ENCODE peak calls at places on chromosomes 12 and 14, in ten cellular contexts. One of them, this sample, is unnamed.
A peak's percentile ranks its signal among the peaks of the same experiment; 100 is the strongest.

GRCh38 chr12:47808574-47809380 is 10.9 kb downstream of the HDAC7 start:
- DNase-seq in mammary epithelial cell: peak; percentile 35
- DNase-seq in uterus: no peak
- DNase-seq in naive thymus-derived CD4-positive, alpha-beta T cell: no peak
- DNase-seq in CD8-positive, alpha-beta T cell: peak; percentile 61
- DNase-seq in pancreas: no peak
- DNase-seq in Peyer's patch: peak; percentile 73
- DNase-seq in neural progenitor cell: peak; percentile 20
- DNase-seq in tibial nerve: no peak
- DNase-seq in transverse colon: peak; percentile 38
- DNase-seq in this sample: no peak

GRCh38 chr14:71290960-71291466 is 383.8 kb downstream of the PCNX1 start:
- DNase-seq in transverse colon: peak; percentile 10
- DNase-seq in Peyer's patch: no peak
- DNase-seq in uterus: no peak
- DNase-seq in mammary epithelial cell: peak; percentile 89
- DNase-seq in naive thymus-derived CD4-positive, alpha-beta T cell: no peak
- DNase-seq in CD8-positive, alpha-beta T cell: no peak
- DNase-seq in tibial nerve: no peak
- DNase-seq in neural progenitor cell: no peak
- DNase-seq in pancreas: no peak
- DNase-seq in this sample: no peak

GRCh38 chr12:31834158-31834557 is 105.3 kb upstream of the AMN1 start:
- DNase-seq in Peyer's patch: no peak
- DNase-seq in CD8-positive, alpha-beta T cell: no peak
- DNase-seq in mammary epithelial cell: no peak
- DNase-seq in uterus: no peak
- DNase-seq in neural progenitor cell: no peak
- DNase-seq in tibial nerve: no peak
- DNase-seq in naive thymus-derived CD4-positive, alpha-beta T cell: no peak
- DNase-seq in pancreas: no peak
- DNase-seq in transverse colon: no peak
- DNase-seq in this sample: no peak

GRCh38 chr14:86038401-86038985 is 508.5 kb downstream of the FLRT2 start:
- DNase-seq in pancreas: peak; percentile 30
- DNase-seq in neural progenitor cell: peak; percentile 55
- DNase-seq in mammary epithelial cell: peak; percentile 20
- DNase-seq in tibial nerve: no peak
- DNase-seq in naive thymus-derived CD4-positive, alpha-beta T cell: peak; percentile 20
- DNase-seq in uterus: no peak
- DNase-seq in transverse colon: peak; percentile 11
- DNase-seq in Peyer's patch: no peak
- DNase-seq in CD8-positive, alpha-beta T cell: peak; percentile 57
- DNase-seq in this sample: peak; percentile 50

GRCh38 chr12:113088037-113088436 is 31.5 kb downstream of the DTX1 start:
- DNase-seq in pancreas: no peak
- DNase-seq in transverse colon: no peak
- DNase-seq in Peyer's patch: no peak
- DNase-seq in naive thymus-derived CD4-positive, alpha-beta T cell: no peak
- DNase-seq in CD8-positive, alpha-beta T cell: no peak
- DNase-seq in uterus: no peak
- DNase-seq in mammary epithelial cell: no peak
- DNase-seq in neural progenitor cell: no peak
- DNase-seq in tibial nerve: no peak
- DNase-seq in this sample: no peak

GRCh38 chr14:98960617-98961013 is 311.4 kb downstream of the BCL11B start:
- DNase-seq in Peyer's patch: no peak
- DNase-seq in uterus: no peak
- DNase-seq in neural progenitor cell: no peak
- DNase-seq in naive thymus-derived CD4-positive, alpha-beta T cell: no peak
- DNase-seq in transverse colon: no peak
- DNase-seq in tibial nerve: no peak
- DNase-seq in pancreas: no peak
- DNase-seq in CD8-positive, alpha-beta T cell: peak; percentile 46
- DNase-seq in mammary epithelial cell: no peak
- DNase-seq in this sample: no peak

GRCh38 chr14:72889366-72889765 is 4.5 kb downstream of the DPF3 start:
- DNase-seq in transverse colon: no peak
- DNase-seq in naive thymus-derived CD4-positive, alpha-beta T cell: no peak
- DNase-seq in CD8-positive, alpha-beta T cell: no peak
- DNase-seq in uterus: no peak
- DNase-seq in pancreas: no peak
- DNase-seq in tibial nerve: no peak
- DNase-seq in Peyer's patch: no peak
- DNase-seq in neural progenitor cell: peak; percentile 33
- DNase-seq in mammary epithelial cell: no peak
- DNase-seq in this sample: no peak

GRCh38 chr12:94636462-94637085 is 13.8 kb downstream of the TMCC3 start:
- DNase-seq in uterus: no peak
- DNase-seq in naive thymus-derived CD4-positive, alpha-beta T cell: no peak
- DNase-seq in pancreas: no peak
- DNase-seq in Peyer's patch: peak; percentile 53
- DNase-seq in CD8-positive, alpha-beta T cell: no peak
- DNase-seq in mammary epithelial cell: peak; percentile 80
- DNase-seq in tibial nerve: no peak
- DNase-seq in neural progenitor cell: no peak
- DNase-seq in transverse colon: no peak
- DNase-seq in this sample: no peak

GRCh38 chr12:5985471-5985870 is 40.4 kb upstream of the ANO2 start:
- DNase-seq in neural progenitor cell: peak; percentile 48
- DNase-seq in tibial nerve: no peak
- DNase-seq in mammary epithelial cell: no peak
- DNase-seq in naive thymus-derived CD4-positive, alpha-beta T cell: no peak
- DNase-seq in Peyer's patch: no peak
- DNase-seq in transverse colon: no peak
- DNase-seq in CD8-positive, alpha-beta T cell: no peak
- DNase-seq in uterus: no peak
- DNase-seq in pancreas: no peak
- DNase-seq in this sample: no peak

GRCh38 chr12:8894378-8894777 is 19.9 kb upstream of the PHC1 start:
- DNase-seq in tibial nerve: no peak
- DNase-seq in mammary epithelial cell: no peak
- DNase-seq in CD8-positive, alpha-beta T cell: no peak
- DNase-seq in neural progenitor cell: no peak
- DNase-seq in pancreas: no peak
- DNase-seq in Peyer's patch: no peak
- DNase-seq in transverse colon: no peak
- DNase-seq in uterus: no peak
- DNase-seq in naive thymus-derived CD4-positive, alpha-beta T cell: no peak
- DNase-seq in this sample: no peak

GRCh38 chr12:106245767-106246166 is 2.1 kb downstream of the CKAP4 start:
- DNase-seq in Peyer's patch: peak; percentile 74
- DNase-seq in mammary epithelial cell: no peak
- DNase-seq in CD8-positive, alpha-beta T cell: no peak
- DNase-seq in uterus: peak; percentile 49
- DNase-seq in naive thymus-derived CD4-positive, alpha-beta T cell: no peak
- DNase-seq in transverse colon: peak; percentile 80
- DNase-seq in tibial nerve: no peak
- DNase-seq in neural progenitor cell: no peak
- DNase-seq in pancreas: peak; percentile 63
- DNase-seq in this sample: no peak

GRCh38 chr12:53775478-53776145 is 23.8 kb upstream of the CISTR start:
- DNase-seq in tibial nerve: peak; percentile 43
- DNase-seq in uterus: peak; percentile 70
- DNase-seq in pancreas: no peak
- DNase-seq in CD8-positive, alpha-beta T cell: no peak
- DNase-seq in naive thymus-derived CD4-positive, alpha-beta T cell: no peak
- DNase-seq in Peyer's patch: no peak
- DNase-seq in neural progenitor cell: no peak
- DNase-seq in transverse colon: no peak
- DNase-seq in mammary epithelial cell: no peak
- DNase-seq in this sample: no peak

GRCh38 chr14:22556021-22556989 is 32.7 kb downstream of the DAD1 start:
- DNase-seq in mammary epithelial cell: peak; percentile 99
- DNase-seq in CD8-positive, alpha-beta T cell: peak; percentile 97
- DNase-seq in uterus: peak; percentile 65
- DNase-seq in pancreas: peak; percentile 47
- DNase-seq in naive thymus-derived CD4-positive, alpha-beta T cell: peak; percentile 99
- DNase-seq in tibial nerve: peak; percentile 40
- DNase-seq in transverse colon: peak; percentile 88
- DNase-seq in neural progenitor cell: no peak
- DNase-seq in Peyer's patch: peak; percentile 98
- DNase-seq in this sample: no peak

GRCh38 chr14:55133416-55133815 is 4.4 kb downstream of the LGALS3 start:
- DNase-seq in transverse colon: no peak
- DNase-seq in uterus: no peak
- DNase-seq in pancreas: no peak
- DNase-seq in Peyer's patch: no peak
- DNase-seq in neural progenitor cell: peak; percentile 44
- DNase-seq in CD8-positive, alpha-beta T cell: no peak
- DNase-seq in tibial nerve: no peak
- DNase-seq in mammary epithelial cell: peak; percentile 28
- DNase-seq in naive thymus-derived CD4-positive, alpha-beta T cell: no peak
- DNase-seq in this sample: no peak
- H3K4me1 ChIP-seq in transverse colon: peaks cover 69% of the 10 kb centered on the region
- H3K4me1 ChIP-seq in uterus: no peaks in the 10 kb centered on the region
- H3K4me1 ChIP-seq in pancreas: no peaks in the 10 kb centered on the region
- H3K4me1 ChIP-seq in Peyer's patch: peaks cover 6% of the 10 kb centered on the region
- H3K4me1 ChIP-seq in neural progenitor cell: peaks cover 4% of the 10 kb centered on the region
- H3K4me1 ChIP-seq in CD8-positive, alpha-beta T cell: peaks cover 8% of the 10 kb centered on the region
- H3K4me1 ChIP-seq in tibial nerve: peaks cover 50% of the 10 kb centered on the region
- H3K4me1 ChIP-seq in mammary epithelial cell: peaks cover 32% of the 10 kb centered on the region
- H3K4me1 ChIP-seq in naive thymus-derived CD4-positive, alpha-beta T cell: no peaks in the 10 kb centered on the region
- H3K4me1 ChIP-seq in this sample: no peaks in the 10 kb centered on the region

GRCh38 chr12:1869145-1869544 is 48.8 kb downstream of the LRTM2 start:
- DNase-seq in naive thymus-derived CD4-positive, alpha-beta T cell: no peak
- DNase-seq in pancreas: no peak
- DNase-seq in mammary epithelial cell: no peak
- DNase-seq in uterus: no peak
- DNase-seq in CD8-positive, alpha-beta T cell: no peak
- DNase-seq in transverse colon: no peak
- DNase-seq in tibial nerve: no peak
- DNase-seq in Peyer's patch: no peak
- DNase-seq in neural progenitor cell: no peak
- DNase-seq in this sample: no peak
- H3K27me3 ChIP-seq in naive thymus-derived CD4-positive, alpha-beta T cell: no peaks in the 10 kb centered on the region
- H3K27me3 ChIP-seq in pancreas: peaks cover 7% of the 10 kb centered on the region
- H3K27me3 ChIP-seq in mammary epithelial cell: peaks cover 6% of the 10 kb centered on the region
- H3K27me3 ChIP-seq in uterus: no peaks in the 10 kb centered on the region
- H3K27me3 ChIP-seq in CD8-positive, alpha-beta T cell: no peaks in the 10 kb centered on the region
- H3K27me3 ChIP-seq in transverse colon: peaks cover 4% of the 10 kb centered on the region
- H3K27me3 ChIP-seq in tibial nerve: no peaks in the 10 kb centered on the region
- H3K27me3 ChIP-seq in Peyer's patch: no peaks in the 10 kb centered on the region
- H3K27me3 ChIP-seq in neural progenitor cell: no peaks in the 10 kb centered on the region
- H3K27me3 ChIP-seq in this sample: no peaks in the 10 kb centered on the region

GRCh38 chr14:68337279-68337678 is 455.6 kb downstream of the ZFP36L1 start:
- DNase-seq in pancreas: no peak
- DNase-seq in naive thymus-derived CD4-positive, alpha-beta T cell: no peak
- DNase-seq in CD8-positive, alpha-beta T cell: no peak
- DNase-seq in mammary epithelial cell: no peak
- DNase-seq in Peyer's patch: no peak
- DNase-seq in transverse colon: no peak
- DNase-seq in neural progenitor cell: no peak
- DNase-seq in uterus: no peak
- DNase-seq in tibial nerve: no peak
- DNase-seq in this sample: no peak
- H3K4me1 ChIP-seq in pancreas: no peaks in the 10 kb centered on the region
- H3K4me1 ChIP-seq in naive thymus-derived CD4-positive, alpha-beta T cell: peaks cover 9% of the 10 kb centered on the region
- H3K4me1 ChIP-seq in CD8-positive, alpha-beta T cell: no peaks in the 10 kb centered on the region
- H3K4me1 ChIP-seq in mammary epithelial cell: no peaks in the 10 kb centered on the region
- H3K4me1 ChIP-seq in Peyer's patch: no peaks in the 10 kb centered on the region
- H3K4me1 ChIP-seq in transverse colon: peaks cover 23% of the 10 kb centered on the region
- H3K4me1 ChIP-seq in neural progenitor cell: peaks cover 50% of the 10 kb centered on the region
- H3K4me1 ChIP-seq in uterus: no peaks in the 10 kb centered on the region
- H3K4me1 ChIP-seq in tibial nerve: no peaks in the 10 kb centered on the region
- H3K4me1 ChIP-seq in this sample: no peaks in the 10 kb centered on the region

GRCh38 chr12:117438809-117439208 is 77.4 kb upstream of the NOS1 start:
- DNase-seq in naive thymus-derived CD4-positive, alpha-beta T cell: no peak
- DNase-seq in Peyer's patch: no peak
- DNase-seq in mammary epithelial cell: no peak
- DNase-seq in pancreas: no peak
- DNase-seq in neural progenitor cell: no peak
- DNase-seq in uterus: no peak
- DNase-seq in transverse colon: no peak
- DNase-seq in CD8-positive, alpha-beta T cell: no peak
- DNase-seq in tibial nerve: no peak
- DNase-seq in this sample: no peak
- H3K27me3 ChIP-seq in naive thymus-derived CD4-positive, alpha-beta T cell: no peaks in the 10 kb centered on the region
- H3K27me3 ChIP-seq in Peyer's patch: no peaks in the 10 kb centered on the region
- H3K27me3 ChIP-seq in mammary epithelial cell: no peaks in the 10 kb centered on the region
- H3K27me3 ChIP-seq in pancreas: no peaks in the 10 kb centered on the region
- H3K27me3 ChIP-seq in neural progenitor cell: no peaks in the 10 kb centered on the region
- H3K27me3 ChIP-seq in uterus: no peaks in the 10 kb centered on the region
- H3K27me3 ChIP-seq in transverse colon: no peaks in the 10 kb centered on the region
- H3K27me3 ChIP-seq in CD8-positive, alpha-beta T cell: no peaks in the 10 kb centered on the region
- H3K27me3 ChIP-seq in tibial nerve: no peaks in the 10 kb centered on the region
- H3K27me3 ChIP-seq in this sample: no peaks in the 10 kb centered on the region

DNA sequence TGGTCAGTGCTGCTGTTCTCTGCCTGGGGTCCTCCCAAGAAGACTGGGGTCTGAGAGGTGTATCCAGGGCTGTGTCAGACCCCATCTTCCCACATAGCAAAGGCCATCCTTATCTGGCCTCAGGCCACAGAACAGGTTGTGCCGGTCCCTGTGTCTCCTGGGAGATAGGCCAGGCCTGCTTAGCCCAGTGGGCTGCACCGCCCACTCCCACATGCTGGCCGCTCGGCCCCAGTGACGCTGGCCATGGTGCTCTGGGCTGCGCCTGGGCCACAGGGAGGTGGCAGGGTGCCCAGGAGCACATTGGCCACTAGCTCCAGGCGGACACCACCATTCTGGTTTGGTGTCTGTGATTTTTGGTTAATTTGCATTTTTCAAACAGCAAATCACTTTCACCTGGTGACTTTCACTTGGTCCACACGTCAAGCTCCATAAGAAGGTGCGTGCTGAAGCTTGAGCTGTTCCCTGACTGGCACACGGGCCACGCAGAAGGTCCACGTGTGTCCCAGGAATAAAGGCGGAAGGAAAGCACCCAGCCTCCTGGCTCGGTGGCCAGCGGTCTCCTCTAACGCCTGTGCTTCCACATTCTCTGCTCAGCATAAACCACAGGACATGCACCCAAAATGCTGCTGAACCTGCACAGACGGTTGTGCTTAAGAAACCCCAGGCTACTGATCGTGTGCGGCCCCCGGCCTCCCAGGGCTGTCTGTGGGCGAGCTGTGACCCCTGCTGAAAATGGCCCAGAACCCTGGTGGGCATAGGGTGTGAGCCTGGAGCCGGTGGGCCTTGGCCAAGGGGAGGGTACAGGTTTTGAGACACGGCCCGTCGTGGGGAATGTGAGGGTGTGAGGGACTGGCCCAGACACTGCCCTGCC is 4.6 kb downstream of the FBRSL1 start:
- DNase-seq in Peyer's patch: no peak
- DNase-seq in naive thymus-derived CD4-positive, alpha-beta T cell: no peak
- DNase-seq in tibial nerve: no peak
- DNase-seq in neural progenitor cell: no peak
- DNase-seq in CD8-positive, alpha-beta T cell: no peak
- DNase-seq in mammary epithelial cell: no peak
- DNase-seq in pancreas: no peak
- DNase-seq in uterus: no peak
- DNase-seq in transverse colon: no peak
- DNase-seq in this sample: no peak
- H3K4me1 ChIP-seq in Peyer's patch: peaks cover 57% of the 10 kb centered on the region
- H3K4me1 ChIP-seq in naive thymus-derived CD4-positive, alpha-beta T cell: peaks cover 46% of the 10 kb centered on the region
- H3K4me1 ChIP-seq in tibial nerve: peaks cover 63% of the 10 kb centered on the region
- H3K4me1 ChIP-seq in neural progenitor cell: peaks cover 8% of the 10 kb centered on the region
- H3K4me1 ChIP-seq in CD8-positive, alpha-beta T cell: peaks cover 78% of the 10 kb centered on the region
- H3K4me1 ChIP-seq in mammary epithelial cell: peaks cover 42% of the 10 kb centered on the region
- H3K4me1 ChIP-seq in pancreas: peaks cover 57% of the 10 kb centered on the region
- H3K4me1 ChIP-seq in uterus: peaks cover 43% of the 10 kb centered on the region
- H3K4me1 ChIP-seq in transverse colon: peaks cover 56% of the 10 kb centered on the region
- H3K4me1 ChIP-seq in this sample: peaks cover 37% of the 10 kb centered on the region

GRCh38 chr12:114396153-114396868 is 9.6 kb downstream of the TBX5 start:
- DNase-seq in CD8-positive, alpha-beta T cell: no peak
- DNase-seq in naive thymus-derived CD4-positive, alpha-beta T cell: no peak
- DNase-seq in neural progenitor cell: peak; percentile 84
- DNase-seq in transverse colon: no peak
- DNase-seq in pancreas: no peak
- DNase-seq in tibial nerve: no peak
- DNase-seq in mammary epithelial cell: no peak
- DNase-seq in uterus: no peak
- DNase-seq in Peyer's patch: no peak
- DNase-seq in this sample: no peak
- H3K27me3 ChIP-seq in CD8-positive, alpha-beta T cell: peaks cover 14% of the 10 kb centered on the region
- H3K27me3 ChIP-seq in naive thymus-derived CD4-positive, alpha-beta T cell: peaks cover 8% of the 10 kb centered on the region
- H3K27me3 ChIP-seq in neural progenitor cell: peaks cover 100% of the 10 kb centered on the region
- H3K27me3 ChIP-seq in transverse colon: peaks cover 100% of the 10 kb centered on the region
- H3K27me3 ChIP-seq in pancreas: peaks cover 66% of the 10 kb centered on the region
- H3K27me3 ChIP-seq in tibial nerve: no peaks in the 10 kb centered on the region
- H3K27me3 ChIP-seq in mammary epithelial cell: peaks cover 33% of the 10 kb centered on the region
- H3K27me3 ChIP-seq in uterus: no peaks in the 10 kb centered on the region
- H3K27me3 ChIP-seq in Peyer's patch: no peaks in the 10 kb centered on the region
- H3K27me3 ChIP-seq in this sample: peaks cover 93% of the 10 kb centered on the region